ENCODE peak calls at places on chromosomes 16 and 17, in six cellular contexts. Y is RPMI8226; H is stimulated activated CD4-positive, alpha-beta T cell treated with anti-CD3 and anti-CD28 coated beads, Interleukin-1b, Interleukin-23, amount 100 ng/mL, for 24 hours; F is hippocampal formation; Z is neural crest cell; X is NCI-H1105. R is an unnamed sample.

GRCh38 chr17:81941484-81942166 is 4.5 kb upstream of the PYCR1 start:
- DNase-seq in H (no peak), X (no peak), F (no peak), Y (peak; percentile 50), Z (no peak), R (no peak)

GRCh38 chr17:28493467-28493866 is 12.7 kb upstream of the FOXN1 start:
- DNase-seq in H (no peak), Z (no peak), Y (no peak), F (no peak), X (no peak), R (no peak)

GRCh38 chr16:80746231-80746630 is 58.2 kb downstream of the CDYL2 start:
- DNase-seq in H (no peak), F (no peak), X (no peak), Z (no peak), Y (no peak), R (no peak)

GRCh38 chr17:18182978-18183333 is 672 bp upstream of the ALKBH5 start:
- DNase-seq in Z (peak; percentile 65), F (no peak), H (peak; percentile 63), Y (peak; percentile 91), X (peak; percentile 73), R (peak; percentile 68)

GRCh38 chr16:48013476-48013875 is 142.3 kb downstream of the ABCC12 start:
- DNase-seq in Y (no peak), X (no peak), Z (no peak), H (no peak), F (no peak), R (no peak)

GRCh38 chr16:18958621-18959578 is 24.8 kb upstream of the TMC7 start:
- DNase-seq in Z (peak; percentile 2), H (no peak), F (no peak), Y (no peak), X (no peak), R (no peak)

GRCh38 chr16:27795992-27796614 is 246.2 kb downstream of the KATNIP start:
- DNase-seq in Y (peak; percentile 78), Z (peak; percentile 72), H (peak; percentile 7), X (no peak), F (no peak), R (no peak)

GRCh38 chr16:89918453-89919347 is at the start of gene MC1R:
- DNase-seq in Z (peak; percentile 59), X (peak; percentile 10), F (no peak), H (no peak), Y (no peak), R (no peak)

GRCh38 chr17:59311051-59311468 is 20.4 kb upstream of the YPEL2 start:
- DNase-seq in Z (peak; percentile 34), F (peak; percentile 85), Y (peak; percentile 75), H (no peak), X (peak; percentile 67), R (no peak)

GRCh38 chr17:67867591-67867990 is 42.3 kb downstream of the BPTF start:
- DNase-seq in F (no peak), H (no peak), X (no peak), Z (no peak), Y (no peak), R (no peak)

GRCh38 chr17:73744411-73744810 is 100.2 kb upstream of the SDK2 start:
- DNase-seq in F (no peak), X (no peak), H (no peak), Z (no peak), Y (no peak), R (no peak)

GRCh38 chr16:30858111-30858495 is 35.8 kb downstream of the BCL7C start:
- DNase-seq in Y (no peak), Z (no peak), H (no peak), F (no peak), X (no peak), R (no peak)

GRCh38 chr16:70454221-70455034 is at the start of gene FCSK:
- DNase-seq in X (peak; percentile 32), F (peak; percentile 62), Y (peak; percentile 81), H (peak; percentile 56), Z (peak; percentile 69), R (peak; percentile 71)

GRCh38 chr17:75842963-75843576 is 1.1 kb downstream of the UNC13D start:
- DNase-seq in Z (no peak), F (no peak), H (no peak), Y (no peak), X (no peak), R (no peak)

GRCh38 chr17:5241861-5242671 is 7.4 kb upstream of the SCIMP start:
- DNase-seq in H (no peak), F (no peak), X (no peak), Z (no peak), Y (peak; percentile 62), R (no peak)